ENCODE peak calls at places on chromosome 3, in four cellular contexts. H, B, T and D are unnamed samples.
A peak's percentile ranks its signal among the peaks of the same experiment; 100 is the strongest.

GRCh38 chr3:176780766-176781165 is 416.5 kb downstream of the TBL1XR1 start:
- DNase-seq in H (no peak), B (no peak), T (no peak), D (no peak)

GRCh38 chr3:115074502-115074901 is 72.6 kb downstream of the ZBTB20 start:
- DNase-seq in H (no peak), B (no peak), T (no peak), D (no peak)

GRCh38 chr3:178706411-178706810 is 170.2 kb downstream of the KCNMB2 start:
- DNase-seq in B (no peak), H (no peak), T (no peak), D (no peak)

GRCh38 chr3:143329567-143330164 is 210.1 kb downstream of the CHST2 start:
- DNase-seq in H (peak; percentile 3), T (no peak), B (no peak), D (no peak)

GRCh38 chr3:132595036-132595435 is 2.0 kb upstream of the ACKR4 start:
- DNase-seq in H (no peak), T (no peak), B (no peak), D (no peak)

GRCh38 chr3:106699093-106699492 is 678.1 kb upstream of the CCDC54 start:
- DNase-seq in T (no peak), B (no peak), H (no peak), D (peak; percentile 2)

GRCh38 chr3:121330586-121330985 is 215.2 kb downstream of the POLQ start:
- DNase-seq in H (no peak), B (no peak), T (no peak), D (no peak)

GRCh38 chr3:135412475-135412874 is 553.1 kb upstream of the PPP2R3A start:
- DNase-seq in T (no peak), B (peak; percentile 15), H (no peak), D (no peak)

GRCh38 chr3:56795097-56795806 is 6.5 kb downstream of the ARHGEF3 start:
- DNase-seq in H (no peak), B (no peak), T (no peak), D (no peak)

GRCh38 chr3:101383656-101384055 is 63.3 kb upstream of the IMPG2 start:
- DNase-seq in T (no peak), B (no peak), H (no peak), D (no peak)

GRCh38 chr3:182704926-182705325 is 88.4 kb upstream of the ATP11B start:
- DNase-seq in B (no peak), H (no peak), T (no peak), D (no peak)

GRCh38 chr3:58260261-58260731 is 22.7 kb downstream of the ABHD6 start:
- DNase-seq in T (no peak), H (no peak), B (no peak), D (no peak)

GRCh38 chr3:120566243-120566980 is 29.7 kb upstream of the NDUFB4 start:
- DNase-seq in B (no peak), H (no peak), T (no peak), D (no peak)

GRCh38 chr3:175349181-175349580 is 490.0 kb downstream of the NAALADL2 start:
- DNase-seq in H (no peak), B (no peak), T (peak; percentile 19), D (no peak)

GRCh38 chr3:175343946-175344345 is 484.8 kb downstream of the NAALADL2 start:
- DNase-seq in T (no peak), H (no peak), B (no peak), D (no peak)

GRCh38 chr3:175342196-175342595 is 483.1 kb downstream of the NAALADL2 start:
- DNase-seq in B (no peak), T (no peak), H (no peak), D (no peak)

DNA sequence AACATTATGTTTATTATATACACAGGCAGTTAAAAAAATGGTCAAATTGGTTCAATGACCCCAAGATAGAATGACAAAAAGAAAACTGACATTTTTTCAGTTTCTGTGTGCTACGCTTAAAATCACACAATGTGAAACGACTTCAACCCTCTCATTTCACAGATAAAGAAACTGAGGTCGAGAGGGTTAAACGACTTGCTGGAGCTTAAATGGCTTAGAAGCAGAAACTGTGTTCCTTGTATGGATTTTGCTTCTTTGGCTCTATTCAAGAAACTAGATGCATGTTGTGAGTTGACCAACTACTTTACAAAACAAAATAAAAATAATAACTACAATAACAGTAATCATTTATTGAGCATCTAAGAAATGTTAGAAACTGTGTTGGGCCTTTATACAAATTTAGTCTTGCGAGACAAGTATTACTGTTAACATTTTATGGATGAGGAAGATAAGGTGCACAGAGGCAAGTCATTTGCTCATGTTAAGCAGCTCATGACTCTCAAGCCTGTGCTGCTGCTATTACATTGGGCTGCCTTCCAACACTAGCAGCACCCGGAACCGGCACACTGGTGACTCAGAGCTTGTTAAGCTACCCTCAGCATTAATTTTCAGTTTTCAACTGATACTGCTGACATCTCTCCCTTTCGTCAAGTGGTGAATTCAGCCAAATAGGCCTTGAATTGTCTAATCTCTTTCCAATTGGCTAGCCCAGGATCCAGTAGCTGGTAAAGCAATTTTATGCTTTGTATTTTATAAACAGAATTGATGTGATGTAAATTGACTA is 487.6 kb downstream of the NAALADL2 start:
- DNase-seq in H (no peak), B (no peak), T (peak; percentile 16), D (no peak)
- TF ChIP-seq SUZ12 in H (no peak), B (no peak), T (no peak), D (no peak)

GRCh38 chr3:46031269-46031668 is 4.0 kb upstream of the XCR1 start:
- DNase-seq in T (no peak), H (no peak), B (no peak), D (no peak)

GRCh38 chr3:46031747-46032146 is 4.5 kb upstream of the XCR1 start:
- DNase-seq in T (no peak), H (peak; percentile 16), B (no peak), D (no peak)

GRCh38 chr3:46030626-46031025 is 3.3 kb upstream of the XCR1 start:
- DNase-seq in B (no peak), T (no peak), H (no peak), D (no peak)

GRCh38 chr3:46027736-46028397 is 584 bp upstream of the XCR1 start:
- DNase-seq in T (no peak), H (no peak), B (no peak), D (no peak)

GRCh38 chr3:46029953-46030543 is 2.8 kb upstream of the XCR1 start:
- DNase-seq in B (no peak), H (no peak), T (peak; percentile 13), D (no peak)
- H3K9me3 ChIP-seq in B (no peaks in the 10 kb centered on the region), H (peaks cover 7% of the 10 kb centered on the region), T (peaks cover 12% of the 10 kb centered on the region), D (peaks cover 39% of the 10 kb centered on the region)

GRCh38 chr3:152200476-152201422 is 68.0 kb upstream of the MBNL1 start:
- DNase-seq in B (no peak), H (no peak), T (no peak), D (no peak)
- TF ChIP-seq SUZ12 in B (no peak), H (no peak), T (no peak), D (no peak)

DNA sequence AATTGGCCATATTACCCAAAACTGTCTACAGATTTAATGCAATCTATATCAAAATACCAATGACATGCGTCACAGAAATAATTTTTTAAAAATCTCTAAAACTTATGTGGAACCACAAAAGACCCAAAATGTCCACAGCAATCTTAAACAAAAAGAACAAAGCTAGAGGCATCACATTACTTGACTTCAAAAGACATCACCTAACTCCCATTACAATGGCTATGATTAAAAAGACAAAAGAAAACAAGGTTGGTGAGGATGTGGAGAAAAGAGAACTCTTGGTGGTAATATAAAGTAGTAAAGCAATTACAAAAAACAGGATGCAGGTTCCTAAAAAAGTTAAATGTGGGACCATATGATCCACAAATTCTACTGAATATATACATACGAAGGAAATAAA is 187.6 kb upstream of the CNTN6 start:
- DNase-seq in B (no peak), T (no peak), H (no peak), D (no peak)
- H3K9me3 ChIP-seq in B (no peaks in the 10 kb centered on the region), T (no peaks in the 10 kb centered on the region), H (peaks cover 95% of the 10 kb centered on the region), D (peaks cover 5% of the 10 kb centered on the region)

GRCh38 chr3:140455476-140455875 is 222.4 kb upstream of the TRIM42 start:
- DNase-seq in B (no peak), H (no peak), T (no peak), D (no peak)
- TF ChIP-seq SUZ12 in B (no peak), H (no peak), T (no peak), D (no peak)

GRCh38 chr3:187130346-187131066 is 8.8 kb downstream of the RPL39L start:
- DNase-seq in B (no peak), H (no peak), T (no peak), D (no peak)
- H3K9me3 ChIP-seq in B (no peaks in the 10 kb centered on the region), H (no peaks in the 10 kb centered on the region), T (peaks cover 32% of the 10 kb centered on the region), D (peaks cover 3% of the 10 kb centered on the region)

DNA sequence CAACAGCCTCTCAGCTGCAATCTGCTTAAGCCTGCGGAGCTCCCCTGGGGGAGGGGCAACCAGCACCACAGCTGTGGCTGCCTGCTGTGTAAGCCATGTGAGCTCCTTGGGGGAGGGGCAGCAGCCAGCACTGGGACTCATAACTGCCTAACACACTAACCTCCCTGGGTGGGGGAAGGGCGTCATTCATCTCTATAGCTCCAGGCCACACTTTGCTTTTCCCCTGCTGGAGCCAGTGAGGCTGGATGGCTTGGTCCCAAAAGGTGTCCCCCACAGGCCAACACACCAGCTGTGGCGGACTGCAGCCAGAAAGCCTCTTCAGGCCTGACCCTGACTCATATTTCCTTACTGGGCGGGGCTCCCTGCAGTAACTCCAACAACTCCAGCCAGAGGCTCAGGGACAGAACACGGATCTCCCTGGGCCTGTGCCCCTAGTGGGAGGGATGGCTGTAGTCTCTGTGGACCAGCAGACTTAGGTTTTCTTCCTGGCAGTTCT is 129.8 kb downstream of the PPM1L start:
- DNase-seq in T (peak; percentile 13), H (peak; percentile 1), B (peak; percentile 17), D (peak; percentile 18)
- TF ChIP-seq SUZ12 in T (no peak), H (no peak), B (no peak), D (no peak)

DNA sequence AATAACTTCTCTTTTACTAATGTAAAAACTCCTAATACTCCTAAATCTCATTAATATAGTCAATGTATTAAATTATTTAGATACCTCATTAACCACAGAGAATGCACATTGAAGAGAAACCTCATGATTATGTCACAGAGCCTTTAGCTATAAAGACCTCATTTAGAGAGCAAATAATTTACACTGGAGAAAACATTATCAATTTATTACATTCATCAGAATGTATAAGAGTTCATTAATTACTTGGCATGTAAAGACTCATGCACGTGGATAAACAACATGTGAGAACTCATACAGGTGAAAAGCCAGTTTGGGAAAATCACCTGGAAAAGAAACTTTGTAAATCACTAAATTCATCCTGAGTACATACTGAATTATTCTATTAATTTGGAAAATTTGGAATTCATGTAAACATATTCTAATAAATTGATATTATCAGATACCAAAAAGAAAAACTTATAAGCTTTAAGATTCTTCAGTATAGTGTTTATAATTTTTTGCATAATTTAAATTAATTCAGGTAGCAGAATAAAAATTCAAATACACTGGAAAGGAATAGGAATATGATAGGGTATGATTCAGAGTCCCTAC is 22.9 kb upstream of the WNT7A start:
- DNase-seq in T (no peak), B (no peak), H (no peak), D (no peak)
- H3K9me3 ChIP-seq in T (peaks cover 5% of the 10 kb centered on the region), B (peaks cover 54% of the 10 kb centered on the region), H (peaks cover 67% of the 10 kb centered on the region), D (peaks cover 92% of the 10 kb centered on the region)